ENCODE peak calls at places on chromosome 6, in six cellular contexts. B is tibial nerve, K is endothelial cell of umbilical vein, L is AG09319, W is A549, N is hepatocyte. G is an unnamed sample.

GRCh38 chr6:168278904-168279303 is 40.7 kb downstream of the DACT2 start:
- DNase-seq in K (no peak), W (no peak), L (no peak), B (no peak), N (no peak), G (no peak)

GRCh38 chr6:1240766-1241165 is 71.1 kb upstream of the FOXQ1 start:
- DNase-seq in K (no peak), W (no peak), N (no peak), L (no peak), B (no peak), G (no peak)

GRCh38 chr6:55255061-55255571 is 72.2 kb upstream of the GFRAL start:
- DNase-seq in L (no peak), W (no peak), B (no peak), K (no peak), N (no peak), G (no peak)

GRCh38 chr6:168390746-168391400 is 50.1 kb upstream of the SMOC2 start:
- DNase-seq in N (no peak), L (no peak), K (no peak), W (no peak), B (no peak), G (no peak)

GRCh38 chr6:27129095-27129815 is 118.2 kb upstream of the PRSS16 start:
- DNase-seq in K (no peak), B (no peak), L (no peak), W (no peak), N (no peak), G (no peak)

GRCh38 chr6:23244300-23244699 is 674.9 kb downstream of the HDGFL1 start:
- DNase-seq in K (no peak), N (no peak), L (peak; percentile 46), B (no peak), W (no peak), G (no peak)

GRCh38 chr6:165755583-165755982 is 92.5 kb upstream of the PDE10A start:
- DNase-seq in W (no peak), N (no peak), K (no peak), B (no peak), L (no peak), G (no peak)

GRCh38 chr6:90126178-90126577 is 170.5 kb downstream of the BACH2 start:
- DNase-seq in N (no peak), K (no peak), L (no peak), W (no peak), B (no peak), G (no peak)

GRCh38 chr6:43980004-43980795 is 147.1 kb downstream of the MRPL14 start:
- DNase-seq in N (no peak), W (no peak), L (no peak), K (no peak), B (no peak), G (no peak)

GRCh38 chr6:28258877-28259777 is at the start of gene NKAPL:
- DNase-seq in B (peak; percentile 43), W (no peak), L (no peak), K (peak; percentile 46), N (no peak), G (no peak)

GRCh38 chr6:167906899-167907298 is 80.2 kb downstream of the AFDN start:
- DNase-seq in W (no peak), L (no peak), N (peak; percentile 47), B (no peak), K (peak; percentile 65), G (no peak)

GRCh38 chr6:39932386-39932785 is 1.9 kb downstream of the MOCS1 start:
- DNase-seq in W (no peak), K (no peak), N (no peak), L (no peak), B (no peak), G (no peak)

GRCh38 chr6:82045965-82046756 is 201.4 kb downstream of the IBTK start:
- DNase-seq in L (peak; percentile 36), W (no peak), K (no peak), B (no peak), N (no peak), G (no peak)

GRCh38 chr6:71248866-71249265 is 39.7 kb upstream of the OGFRL1 start:
- DNase-seq in W (no peak), B (no peak), K (peak; percentile 52), N (no peak), L (no peak), G (no peak)

GRCh38 chr6:12485837-12486236 is 195.7 kb downstream of the EDN1 start:
- DNase-seq in L (no peak), W (peak; percentile 37), B (no peak), K (no peak), N (no peak), G (no peak)

GRCh38 chr6:101403566-101403965 is 10.1 kb downstream of the GRIK2 start:
- DNase-seq in K (no peak), W (no peak), B (no peak), L (no peak), N (peak; percentile 10), G (no peak)

GRCh38 chr6:32685603-32686002 is 19.1 kb upstream of the HLA-DQB1 start:
- DNase-seq in K (no peak), B (no peak), N (no peak), L (no peak), W (no peak), G (no peak)

GRCh38 chr6:38012573-38012972 is 193.0 kb downstream of the ZFAND3 start:
- DNase-seq in N (peak; percentile 37), K (peak; percentile 55), W (peak; percentile 47), L (no peak), B (no peak), G (peak; percentile 37)

GRCh38 chr6:168737481-168737880 is 296.5 kb downstream of the SMOC2 start:
- DNase-seq in L (no peak), N (no peak), K (no peak), B (no peak), W (peak; percentile 9), G (no peak)

GRCh38 chr6:183668-184067 is 108.6 kb upstream of the DUSP22 start:
- DNase-seq in W (no peak), B (no peak), K (no peak), L (no peak), N (no peak), G (no peak)

GRCh38 chr6:1388927-1389790 is at the start of gene FOXF2:
- DNase-seq in L (no peak), B (no peak), N (peak; percentile 69), K (no peak), W (peak; percentile 16), G (no peak)

GRCh38 chr6:33761922-33762629 is 15.4 kb upstream of the IP6K3 start:
- DNase-seq in K (peak; percentile 28), B (no peak), N (peak; percentile 78), L (no peak), W (peak; percentile 59), G (no peak)

GRCh38 chr6:19024737-19025136 is 637.6 kb downstream of the RNF144B start:
- DNase-seq in N (peak; percentile 79), K (no peak), L (no peak), B (peak; percentile 25), W (peak; percentile 34), G (no peak)

GRCh38 chr6:158697798-158698197 is 47.9 kb downstream of the SYTL3 start:
- DNase-seq in N (no peak), B (no peak), L (no peak), K (no peak), W (no peak), G (no peak)

GRCh38 chr6:5293692-5294091 is 32.4 kb downstream of the FARS2 start:
- DNase-seq in N (no peak), W (no peak), L (no peak), B (no peak), K (no peak), G (no peak)
- TF ChIP-seq CTCF in N (no peak), W (no peak), L (no peak), B (no peak), K (no peak), G (no peak)

DNA sequence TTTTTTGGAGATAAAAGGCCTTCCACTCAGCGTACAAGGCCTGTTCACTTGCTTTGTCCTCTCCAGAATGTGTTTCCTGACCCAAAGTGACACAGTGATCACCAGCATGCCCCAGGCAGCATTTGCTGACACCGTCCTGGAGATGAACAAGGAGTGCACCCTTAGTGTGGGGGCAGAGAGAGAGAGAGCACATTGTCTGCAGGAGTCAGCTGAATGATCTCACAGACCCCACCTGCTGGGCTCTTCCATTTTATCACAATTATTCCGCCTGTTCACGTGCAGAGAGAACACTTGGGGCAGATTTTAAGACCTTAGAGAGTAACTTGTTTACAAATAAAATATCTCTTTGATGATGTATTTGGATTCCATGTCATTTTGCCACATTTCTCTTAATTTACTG is 22.4 kb upstream of the MAS1L start:
- DNase-seq in N (no peak), L (no peak), W (no peak), B (no peak), K (no peak), G (no peak)
- TF ChIP-seq CTCF in N (peak; percentile 5), L (no peak), W (no peak), B (no peak), K (no peak), G (no peak)

GRCh38 chr6:42453649-42454427 is 2.1 kb upstream of the TRERF1 start:
- DNase-seq in L (no peak), K (peak; percentile 36), B (peak; percentile 33), W (no peak), N (peak; percentile 76), G (no peak)

GRCh38 chr6:42454428-42454791 is 2.7 kb upstream of the TRERF1 start:
- DNase-seq in K (no peak), B (no peak), W (no peak), L (no peak), N (peak; percentile 32), G (no peak)

GRCh38 chr6:42451595-42452170 is at the start of gene TRERF1:
- DNase-seq in K (peak; percentile 30), L (no peak), N (peak; percentile 77), B (peak; percentile 43), W (peak; percentile 74), G (peak; percentile 42)

GRCh38 chr6:42452171-42453026 is 673 bp upstream of the TRERF1 start:
- DNase-seq in K (peak; percentile 64), W (peak; percentile 86), N (peak; percentile 89), B (peak; percentile 41), L (peak; percentile 59), G (peak; percentile 41)

GRCh38 chr6:42453027-42453648 is 1.4 kb upstream of the TRERF1 start:
- DNase-seq in W (peak; percentile 76), L (peak; percentile 76), B (peak; percentile 65), K (peak; percentile 52), N (peak; percentile 93), G (no peak)
- TF ChIP-seq CTCF in W (no peak), L (no peak), B (no peak), K (no peak), N (no peak), G (no peak)

GRCh38 chr6:69796627-69797390 is at the start of gene LMBRD1:
- DNase-seq in B (peak; percentile 99), W (peak; percentile 93), L (peak; percentile 93), K (peak; percentile 89), N (peak; percentile 97), G (peak; percentile 60)

GRCh38 chr6:69795469-69796080 is 1.2 kb downstream of the LMBRD1 start:
- DNase-seq in B (no peak), K (no peak), L (no peak), W (no peak), N (peak; percentile 19), G (no peak)

GRCh38 chr6:69792292-69792691 is 4.5 kb downstream of the LMBRD1 start:
- DNase-seq in W (no peak), K (no peak), N (no peak), L (no peak), B (no peak), G (no peak)

GRCh38 chr6:69801225-69801624 is 4.4 kb upstream of the LMBRD1 start:
- DNase-seq in N (no peak), W (no peak), L (no peak), B (no peak), K (no peak), G (no peak)

GRCh38 chr6:69796081-69796626 is 656 bp downstream of the LMBRD1 start:
- DNase-seq in N (peak; percentile 74), W (peak; percentile 23), K (peak; percentile 55), L (no peak), B (peak; percentile 24), G (no peak)
- TF ChIP-seq CTCF in N (no peak), W (no peak), K (no peak), L (no peak), B (no peak), G (no peak)

G was measured in D721Med.